ENCODE peak calls at places on chromosomes 2 and 18, in eight cellular contexts. I, R, L, W, Q, X, M and T are unnamed samples.

GRCh38 chr18:58996131-58996632 is 131.5 kb downstream of the ZNF532 start:
- DNase-seq in I (no peak), R (peak), L (peak), W (no peak), Q (peak), X (no peak), M (no peak), T (no peak)

GRCh38 chr18:22168360-22168921 is 948 bp upstream of the GATA6 start:
- DNase-seq in I (no peak), R (no peak), L (peak), W (no peak), Q (peak), X (no peak), M (peak), T (peak)

GRCh38 chr2:238024986-238025385 is 35.8 kb upstream of the SCLY start:
- DNase-seq in I (no peak), R (peak), L (peak), W (no peak), Q (peak), X (no peak), M (no peak), T (no peak)

GRCh38 chr2:161418715-161419337 is 2.7 kb downstream of the TBR1 start:
- DNase-seq in I (no peak), R (peak), L (peak), W (no peak), Q (no peak), X (no peak), M (peak), T (peak)

GRCh38 chr2:201907128-201907886 is 101.0 kb downstream of the CDK15 start:
- DNase-seq in I (no peak), R (no peak), L (peak), W (no peak), Q (no peak), X (no peak), M (no peak), T (no peak)

GRCh38 chr18:24534271-24534670 is 73.8 kb downstream of the HRH4 start:
- DNase-seq in I (no peak), R (peak), L (no peak), W (no peak), Q (no peak), X (no peak), M (no peak), T (no peak)

GRCh38 chr2:130837811-130838565 is 1.3 kb downstream of the ARHGEF4 start:
- DNase-seq in I (no peak), R (no peak), L (no peak), W (no peak), Q (no peak), X (no peak), M (no peak), T (no peak)

GRCh38 chr2:85504434-85505261 is 34.3 kb upstream of the MAT2A start:
- DNase-seq in I (no peak), R (peak), L (peak), W (no peak), Q (peak), X (no peak), M (no peak), T (peak)

GRCh38 chr2:150586858-150587257 is 99.4 kb upstream of the RND3 start:
- DNase-seq in I (no peak), R (peak), L (peak), W (no peak), Q (peak), X (no peak), M (no peak), T (no peak)

GRCh38 chr2:170170281-170171035 is 7.5 kb upstream of the MYO3B start:
- DNase-seq in I (no peak), R (peak), L (no peak), W (no peak), Q (no peak), X (no peak), M (no peak), T (peak)

GRCh38 chr2:118865106-118865505 is 17.7 kb upstream of the EN1 start:
- DNase-seq in I (no peak), R (peak), L (peak), W (no peak), Q (peak), X (no peak), M (peak), T (peak)

GRCh38 chr2:61463769-61464475 is 7.0 kb downstream of the USP34 start:
- DNase-seq in I (no peak), R (no peak), L (no peak), W (no peak), Q (no peak), X (no peak), M (peak), T (no peak)

GRCh38 chr18:61637905-61638304 is 254.9 kb downstream of the RNF152 start:
- DNase-seq in I (no peak), R (no peak), L (no peak), W (no peak), Q (no peak), X (no peak), M (no peak), T (no peak)

GRCh38 chr2:178521304-178522150 is 41.3 kb downstream of the PLEKHA3 start:
- DNase-seq in I (no peak), R (no peak), L (no peak), W (no peak), Q (no peak), X (no peak), M (no peak), T (no peak)

GRCh38 chr2:152453129-152453642 is 118.2 kb downstream of the FMNL2 start:
- DNase-seq in I (no peak), R (no peak), L (no peak), W (no peak), Q (no peak), X (no peak), M (peak), T (peak)

GRCh38 chr2:238139841-238140439 is 1.5 kb downstream of the KLHL30 start:
- DNase-seq in I (no peak), R (no peak), L (no peak), W (no peak), Q (no peak), X (no peak), M (no peak), T (no peak)

GRCh38 chr2:176063958-176064357 is 19.8 kb downstream of the EVX2 start:
- DNase-seq in I (no peak), R (no peak), L (no peak), W (no peak), Q (no peak), X (no peak), M (no peak), T (no peak)

GRCh38 chr2:151760139-151760650 is 25.9 kb upstream of the NEB start:
- DNase-seq in I (no peak), R (no peak), L (peak), W (no peak), Q (peak), X (no peak), M (peak), T (no peak)

GRCh38 chr2:207227062-207227748 is 61.5 kb upstream of the KLF7 start:
- DNase-seq in I (peak), R (peak), L (peak), W (no peak), Q (peak), X (no peak), M (peak), T (peak)

GRCh38 chr2:98293003-98293402 is 53.3 kb upstream of the CNGA3 start:
- DNase-seq in I (no peak), R (no peak), L (no peak), W (no peak), Q (no peak), X (no peak), M (no peak), T (no peak)

GRCh38 chr2:145721681-145722080 is 1201.8 kb upstream of the ZEB2 start:
- DNase-seq in I (no peak), R (no peak), L (no peak), W (no peak), Q (no peak), X (no peak), M (no peak), T (no peak)

GRCh38 chr2:41854227-41854626 is 193.6 kb upstream of the PKDCC start:
- DNase-seq in I (no peak), R (no peak), L (no peak), W (no peak), Q (no peak), X (no peak), M (no peak), T (no peak)

GRCh38 chr2:183665976-183666375 is 541.7 kb downstream of the NUP35 start:
- DNase-seq in I (no peak), R (no peak), L (no peak), W (no peak), Q (peak), X (no peak), M (no peak), T (no peak)

GRCh38 chr18:79509536-79509930 is 113.8 kb downstream of the NFATC1 start:
- DNase-seq in I (peak), R (no peak), L (no peak), W (no peak), Q (no peak), X (peak), M (no peak), T (no peak)

GRCh38 chr2:201515573-201516246 is 64.2 kb downstream of the STRADB start:
- DNase-seq in I (no peak), R (no peak), L (no peak), W (no peak), Q (no peak), X (no peak), M (no peak), T (no peak)

GRCh38 chr18:61891874-61892273 is 933 bp downstream of the RNF152 start:
- DNase-seq in I (no peak), R (no peak), L (no peak), W (no peak), Q (no peak), X (no peak), M (no peak), T (no peak)

GRCh38 chr2:109208071-109208950 is 79.3 kb downstream of the SH3RF3 start:
- DNase-seq in I (no peak), R (peak), L (no peak), W (no peak), Q (no peak), X (no peak), M (no peak), T (no peak)

GRCh38 chr2:8298783-8299182 is 383.1 kb upstream of the ID2 start:
- DNase-seq in I (peak), R (peak), L (peak), W (no peak), Q (peak), X (no peak), M (no peak), T (no peak)

GRCh38 chr2:128279786-128280701 is 38.6 kb downstream of the HS6ST1 start:
- DNase-seq in I (peak), R (no peak), L (no peak), W (no peak), Q (no peak), X (peak), M (no peak), T (peak)

GRCh38 chr18:7514796-7515440 is 52.2 kb upstream of the PTPRM start:
- DNase-seq in I (no peak), R (no peak), L (peak), W (peak), Q (peak), X (no peak), M (peak), T (no peak)

GRCh38 chr2:107380912-107381311 is 445.8 kb upstream of the RGPD4 start:
- DNase-seq in I (no peak), R (no peak), L (no peak), W (no peak), Q (no peak), X (no peak), M (no peak), T (no peak)

GRCh38 chr2:86794866-86795265 is 4.2 kb upstream of the CD8A start:
- DNase-seq in I (no peak), R (no peak), L (no peak), W (no peak), Q (no peak), X (no peak), M (no peak), T (no peak)

GRCh38 chr18:11074879-11075278 is 74.5 kb downstream of the PIEZO2 start:
- DNase-seq in I (no peak), R (no peak), L (no peak), W (no peak), Q (no peak), X (no peak), M (no peak), T (no peak)

GRCh38 chr2:109128466-109129355 is at the start of gene SH3RF3:
- DNase-seq in I (peak), R (peak), L (peak), W (peak), Q (peak), X (peak), M (peak), T (peak)

GRCh38 chr2:43298496-43298895 is 72.1 kb upstream of the ZFP36L2 start:
- DNase-seq in I (no peak), R (no peak), L (no peak), W (no peak), Q (no peak), X (no peak), M (no peak), T (no peak)

GRCh38 chr2:29848566-29849310 is 72.6 kb downstream of the ALK start:
- DNase-seq in I (no peak), R (no peak), L (no peak), W (no peak), Q (no peak), X (no peak), M (no peak), T (peak)

GRCh38 chr2:231360401-231360800 is 35.1 kb upstream of the B3GNT7 start:
- DNase-seq in I (no peak), R (no peak), L (no peak), W (no peak), Q (no peak), X (no peak), M (no peak), T (no peak)

GRCh38 chr2:168096158-168096557 is 151.2 kb downstream of the STK39 start:
- DNase-seq in I (no peak), R (no peak), L (no peak), W (no peak), Q (no peak), X (no peak), M (no peak), T (no peak)
- TF ChIP-seq CTCF in I (no peak), R (no peak), L (no peak), W (no peak), Q (no peak), X (no peak), M (no peak), T (no peak)

DNA sequence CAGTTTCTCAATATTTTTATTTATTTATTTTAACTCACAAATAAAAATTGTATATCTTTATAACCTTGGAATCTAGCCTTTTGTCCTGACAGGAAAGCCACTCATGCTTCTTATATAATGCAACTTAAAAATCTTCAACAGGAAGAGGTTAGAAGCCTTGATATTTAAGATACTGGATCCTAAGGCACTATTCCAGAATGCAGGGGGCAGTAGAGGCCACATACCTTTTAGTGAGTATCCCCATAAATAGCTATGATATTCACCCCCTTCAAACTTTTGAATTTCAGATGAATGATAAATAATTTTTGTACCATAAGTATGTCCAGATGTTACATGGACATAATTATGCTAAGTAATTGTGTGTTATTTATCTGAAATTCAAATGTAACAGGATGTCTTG is 592.7 kb upstream of the VRK2 start:
- DNase-seq in I (no peak), R (no peak), L (no peak), W (no peak), Q (no peak), X (no peak), M (peak), T (no peak)
- TF ChIP-seq CTCF in I (no peak), R (no peak), L (no peak), W (peak), Q (no peak), X (no peak), M (peak), T (peak)

GRCh38 chr18:35324926-35325655 is 19.1 kb downstream of the ZNF24 start:
- DNase-seq in I (no peak), R (no peak), L (no peak), W (no peak), Q (peak), X (no peak), M (peak), T (no peak)

GRCh38 chr18:35334183-35334582 is 10.0 kb downstream of the ZNF24 start:
- DNase-seq in I (no peak), R (no peak), L (no peak), W (no peak), Q (no peak), X (no peak), M (no peak), T (no peak)

GRCh38 chr18:35331367-35332087 is 12.7 kb downstream of the ZNF24 start:
- DNase-seq in I (no peak), R (no peak), L (peak), W (no peak), Q (peak), X (no peak), M (no peak), T (no peak)

GRCh38 chr18:35326695-35327387 is 17.4 kb downstream of the ZNF24 start:
- DNase-seq in I (no peak), R (no peak), L (no peak), W (no peak), Q (no peak), X (no peak), M (no peak), T (no peak)

DNA sequence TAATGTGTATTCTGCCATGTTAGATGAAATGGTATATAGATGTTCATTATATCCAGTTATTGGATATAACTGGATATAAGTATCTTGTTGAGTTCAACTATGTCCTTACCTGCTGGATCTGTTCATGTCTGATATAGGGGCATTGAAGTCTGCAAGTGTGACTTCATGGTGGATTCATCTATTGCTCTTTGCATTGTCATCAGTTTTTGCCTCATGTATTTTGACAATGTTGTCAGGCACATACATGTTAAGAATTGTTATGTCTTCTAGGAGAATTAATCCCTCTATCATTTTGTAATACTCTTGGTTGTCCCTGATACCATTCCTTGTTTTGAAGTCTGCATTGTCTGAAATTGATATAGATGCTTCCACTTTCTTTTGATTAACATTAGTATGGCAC is 15.4 kb downstream of the ZNF24 start:
- DNase-seq in I (no peak), R (no peak), L (no peak), W (no peak), Q (no peak), X (no peak), M (no peak), T (no peak)
- TF ChIP-seq CTCF in I (no peak), R (no peak), L (no peak), W (no peak), Q (no peak), X (no peak), M (no peak), T (no peak)

DNA sequence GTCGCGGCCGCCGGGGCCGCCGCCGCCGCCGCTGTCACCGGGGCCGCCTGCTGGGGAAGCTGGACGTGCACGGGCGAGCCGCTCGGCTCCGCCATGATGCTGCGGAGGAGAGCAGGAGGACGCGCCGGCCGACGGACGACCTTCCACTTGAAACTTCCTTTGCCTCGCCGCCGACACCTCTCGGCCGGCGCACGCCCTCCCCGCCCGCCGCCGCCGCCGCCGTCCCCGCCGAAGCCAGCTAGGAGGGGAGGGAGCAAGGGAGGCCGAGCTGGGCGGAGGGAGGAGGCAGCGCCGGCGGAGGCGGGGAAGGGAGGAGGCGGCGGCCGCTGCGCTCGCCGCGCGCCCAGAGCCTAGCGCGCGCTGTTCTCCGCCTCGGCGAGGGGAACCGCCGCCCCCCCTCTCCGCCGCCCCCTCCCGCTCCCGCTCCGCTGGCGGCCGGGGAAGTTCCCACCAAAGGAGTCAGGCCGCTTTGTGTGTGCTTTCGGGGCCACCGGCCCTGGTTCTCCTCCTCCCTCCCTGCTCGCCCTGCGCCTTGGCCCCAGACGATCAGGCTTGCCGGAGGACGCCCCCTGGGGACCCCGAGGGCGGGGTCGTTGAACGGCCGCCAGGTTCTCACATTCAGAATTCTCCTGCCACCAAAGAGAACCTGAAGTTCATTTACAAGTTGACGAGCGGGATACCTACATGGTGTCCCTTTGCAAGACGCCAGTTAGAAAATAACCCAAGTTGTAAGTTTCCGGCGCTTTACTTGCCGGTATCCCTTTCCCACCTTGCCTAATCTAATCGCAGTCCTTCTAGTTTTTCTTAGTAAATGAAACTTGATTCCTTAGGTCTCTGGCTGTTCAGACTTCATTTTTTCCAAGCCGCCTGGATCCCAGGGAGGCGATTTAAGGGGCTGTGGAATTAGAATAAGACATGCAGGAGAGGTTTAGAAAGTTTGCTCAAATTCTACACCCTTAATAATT is at the start of gene STK39:
- DNase-seq in I (peak), R (peak), L (peak), W (peak), Q (peak), X (peak), M (peak), T (peak)
- TF ChIP-seq CTCF in I (no peak), R (no peak), L (no peak), W (peak), Q (no peak), X (no peak), M (peak), T (no peak)

GRCh38 chr2:1137992-1138391 is 187.3 kb downstream of the SNTG2 start:
- DNase-seq in I (no peak), R (no peak), L (no peak), W (no peak), Q (no peak), X (no peak), M (no peak), T (no peak)

GRCh38 chr2:1134629-1135028 is 184.0 kb downstream of the SNTG2 start:
- DNase-seq in I (no peak), R (no peak), L (no peak), W (no peak), Q (no peak), X (no peak), M (no peak), T (no peak)

GRCh38 chr2:1132328-1132964 is 181.8 kb downstream of the SNTG2 start:
- DNase-seq in I (no peak), R (no peak), L (no peak), W (no peak), Q (no peak), X (no peak), M (no peak), T (peak)

GRCh38 chr2:1136807-1137663 is 186.4 kb downstream of the SNTG2 start:
- DNase-seq in I (no peak), R (no peak), L (no peak), W (no peak), Q (no peak), X (no peak), M (no peak), T (no peak)

GRCh38 chr2:1136071-1136470 is 185.4 kb downstream of the SNTG2 start:
- DNase-seq in I (no peak), R (peak), L (peak), W (no peak), Q (no peak), X (no peak), M (peak), T (no peak)
- TF ChIP-seq CTCF in I (no peak), R (peak), L (peak), W (peak), Q (no peak), X (no peak), M (peak), T (peak)